ENCODE peak calls at places on chromosome 3, in six cellular contexts. One of them, this sample, is unnamed.

GRCh38 chr3:129794319-129795201 is 99.0 kb downstream of the TMCC1 start:
- DNase-seq in memory B cell: no peak
- DNase-seq in HFF-Myc: no peak
- DNase-seq in NCI-H1930: peak
- DNase-seq in SIG-M5: no peak
- DNase-seq in neural progenitor cell: peak
- DNase-seq in this sample: peak

GRCh38 chr3:126102011-126102410 is 18.1 kb upstream of the SLC41A3 start:
- DNase-seq in NCI-H1930: no peak
- DNase-seq in memory B cell: no peak
- DNase-seq in SIG-M5: no peak
- DNase-seq in neural progenitor cell: no peak
- DNase-seq in HFF-Myc: no peak
- DNase-seq in this sample: no peak

GRCh38 chr3:149623819-149624218 is 34.0 kb downstream of the WWTR1 start:
- DNase-seq in NCI-H1930: no peak
- DNase-seq in SIG-M5: no peak
- DNase-seq in HFF-Myc: no peak
- DNase-seq in memory B cell: no peak
- DNase-seq in neural progenitor cell: no peak
- DNase-seq in this sample: no peak

GRCh38 chr3:11604139-11604895 is 39.4 kb downstream of the VGLL4 start:
- DNase-seq in memory B cell: no peak
- DNase-seq in HFF-Myc: no peak
- DNase-seq in NCI-H1930: no peak
- DNase-seq in SIG-M5: no peak
- DNase-seq in neural progenitor cell: no peak
- DNase-seq in this sample: no peak

GRCh38 chr3:129984124-129984523 is 9.6 kb downstream of the TRH start:
- DNase-seq in SIG-M5: no peak
- DNase-seq in memory B cell: no peak
- DNase-seq in neural progenitor cell: peak
- DNase-seq in HFF-Myc: no peak
- DNase-seq in NCI-H1930: no peak
- DNase-seq in this sample: no peak

GRCh38 chr3:42936157-42936981 is 30.4 kb downstream of the ZNF662 start:
- DNase-seq in memory B cell: no peak
- DNase-seq in SIG-M5: no peak
- DNase-seq in neural progenitor cell: no peak
- DNase-seq in NCI-H1930: no peak
- DNase-seq in HFF-Myc: no peak
- DNase-seq in this sample: no peak

GRCh38 chr3:141266797-141267555 is 35.4 kb downstream of the PXYLP1 start:
- DNase-seq in neural progenitor cell: no peak
- DNase-seq in NCI-H1930: no peak
- DNase-seq in HFF-Myc: no peak
- DNase-seq in SIG-M5: no peak
- DNase-seq in memory B cell: no peak
- DNase-seq in this sample: no peak

GRCh38 chr3:116433552-116433951 is 11.7 kb downstream of the LSAMP start:
- DNase-seq in NCI-H1930: no peak
- DNase-seq in HFF-Myc: no peak
- DNase-seq in neural progenitor cell: no peak
- DNase-seq in SIG-M5: no peak
- DNase-seq in memory B cell: no peak
- DNase-seq in this sample: no peak

GRCh38 chr3:139935071-139935865 is at the start of gene CLSTN2:
- DNase-seq in NCI-H1930: peak
- DNase-seq in memory B cell: no peak
- DNase-seq in SIG-M5: no peak
- DNase-seq in neural progenitor cell: peak
- DNase-seq in HFF-Myc: no peak
- DNase-seq in this sample: peak

GRCh38 chr3:43960448-43960840 is 269.7 kb downstream of the ABHD5 start:
- DNase-seq in NCI-H1930: no peak
- DNase-seq in neural progenitor cell: no peak
- DNase-seq in HFF-Myc: no peak
- DNase-seq in memory B cell: no peak
- DNase-seq in SIG-M5: no peak
- DNase-seq in this sample: no peak

GRCh38 chr3:194675081-194675640 is 3.2 kb upstream of the LSG1 start:
- DNase-seq in NCI-H1930: no peak
- DNase-seq in SIG-M5: no peak
- DNase-seq in memory B cell: no peak
- DNase-seq in HFF-Myc: no peak
- DNase-seq in neural progenitor cell: no peak
- DNase-seq in this sample: no peak

GRCh38 chr3:64642327-64643151 is 45.3 kb downstream of the ADAMTS9 start:
- DNase-seq in neural progenitor cell: peak
- DNase-seq in memory B cell: no peak
- DNase-seq in NCI-H1930: no peak
- DNase-seq in HFF-Myc: no peak
- DNase-seq in SIG-M5: no peak
- DNase-seq in this sample: no peak

GRCh38 chr3:193243571-193243970 is 2.5 kb downstream of the PLAAT1 start:
- DNase-seq in memory B cell: no peak
- DNase-seq in SIG-M5: no peak
- DNase-seq in neural progenitor cell: no peak
- DNase-seq in HFF-Myc: no peak
- DNase-seq in NCI-H1930: no peak
- DNase-seq in this sample: no peak

GRCh38 chr3:186162221-186162620 is 53.3 kb upstream of the ETV5 start:
- DNase-seq in neural progenitor cell: no peak
- DNase-seq in memory B cell: no peak
- DNase-seq in NCI-H1930: no peak
- DNase-seq in HFF-Myc: no peak
- DNase-seq in SIG-M5: peak
- DNase-seq in this sample: no peak

GRCh38 chr3:114542359-114542758 is 248.5 kb downstream of the TIGIT start:
- DNase-seq in neural progenitor cell: peak
- DNase-seq in memory B cell: no peak
- DNase-seq in HFF-Myc: no peak
- DNase-seq in SIG-M5: no peak
- DNase-seq in NCI-H1930: no peak
- DNase-seq in this sample: no peak

GRCh38 chr3:186307594-186307993 is 54.4 kb downstream of the DGKG start:
- DNase-seq in NCI-H1930: no peak
- DNase-seq in SIG-M5: no peak
- DNase-seq in memory B cell: no peak
- DNase-seq in neural progenitor cell: peak
- DNase-seq in HFF-Myc: peak
- DNase-seq in this sample: peak

GRCh38 chr3:12464181-12464580 is 20.1 kb upstream of the TSEN2 start:
- DNase-seq in HFF-Myc: no peak
- DNase-seq in memory B cell: no peak
- DNase-seq in neural progenitor cell: no peak
- DNase-seq in SIG-M5: no peak
- DNase-seq in NCI-H1930: no peak
- DNase-seq in this sample: no peak

GRCh38 chr3:9074079-9074478 is 110.8 kb upstream of the RAD18 start:
- DNase-seq in HFF-Myc: no peak
- DNase-seq in neural progenitor cell: no peak
- DNase-seq in NCI-H1930: no peak
- DNase-seq in memory B cell: no peak
- DNase-seq in SIG-M5: no peak
- DNase-seq in this sample: no peak

GRCh38 chr3:149390772-149391212 is 13.3 kb upstream of the TM4SF1 start:
- DNase-seq in neural progenitor cell: no peak
- DNase-seq in HFF-Myc: no peak
- DNase-seq in NCI-H1930: no peak
- DNase-seq in SIG-M5: no peak
- DNase-seq in memory B cell: no peak
- DNase-seq in this sample: no peak

GRCh38 chr3:141261472-141262171 is 30.0 kb downstream of the PXYLP1 start:
- DNase-seq in neural progenitor cell: no peak
- DNase-seq in NCI-H1930: no peak
- DNase-seq in memory B cell: no peak
- DNase-seq in SIG-M5: no peak
- DNase-seq in HFF-Myc: no peak
- DNase-seq in this sample: no peak

GRCh38 chr3:76502076-76502475 is 537.8 kb upstream of the ROBO2 start:
- DNase-seq in NCI-H1930: no peak
- DNase-seq in neural progenitor cell: no peak
- DNase-seq in HFF-Myc: no peak
- DNase-seq in memory B cell: no peak
- DNase-seq in SIG-M5: no peak
- DNase-seq in this sample: no peak

GRCh38 chr3:57770121-57770828 is 14.2 kb downstream of the SLMAP start:
- DNase-seq in neural progenitor cell: no peak
- DNase-seq in SIG-M5: no peak
- DNase-seq in memory B cell: no peak
- DNase-seq in NCI-H1930: no peak
- DNase-seq in HFF-Myc: no peak
- DNase-seq in this sample: no peak

GRCh38 chr3:76383781-76384180 is 598.4 kb upstream of the ZNF717 start:
- DNase-seq in NCI-H1930: no peak
- DNase-seq in memory B cell: no peak
- DNase-seq in neural progenitor cell: no peak
- DNase-seq in SIG-M5: no peak
- DNase-seq in HFF-Myc: no peak
- DNase-seq in this sample: no peak

GRCh38 chr3:182364723-182365650 is 428.3 kb upstream of the ATP11B start:
- DNase-seq in HFF-Myc: no peak
- DNase-seq in NCI-H1930: no peak
- DNase-seq in SIG-M5: no peak
- DNase-seq in neural progenitor cell: no peak
- DNase-seq in memory B cell: no peak
- DNase-seq in this sample: no peak

GRCh38 chr3:193704431-193704830 is 111.4 kb downstream of the OPA1 start:
- DNase-seq in neural progenitor cell: peak
- DNase-seq in NCI-H1930: no peak
- DNase-seq in memory B cell: no peak
- DNase-seq in SIG-M5: no peak
- DNase-seq in HFF-Myc: no peak
- DNase-seq in this sample: no peak

GRCh38 chr3:3110299-3110630 is at the start of gene IL5RA:
- DNase-seq in HFF-Myc: no peak
- DNase-seq in SIG-M5: no peak
- DNase-seq in NCI-H1930: no peak
- DNase-seq in memory B cell: peak
- DNase-seq in neural progenitor cell: peak
- DNase-seq in this sample: no peak